ENCODE peak calls at places on chromosomes 12 and 14, in six cellular contexts. R, E, S, M, V and J are unnamed samples. For H3K4me1, the result is how much of the 10 kb centered on the place peaks cover.

GRCh38 chr14:59630281-59630963 is 53.8 kb upstream of the CCDC175 start:
- DNase-seq in V (no peak), R (no peak), E (no peak), M (no peak), S (no peak), J (no peak)

GRCh38 chr12:68871899-68872298 is 61.1 kb downstream of the CPM start:
- DNase-seq in V (no peak), S (no peak), E (no peak), M (peak), R (no peak), J (no peak)

GRCh38 chr14:36356862-36357261 is 36.4 kb upstream of the MBIP start:
- DNase-seq in M (no peak), E (no peak), S (no peak), V (no peak), R (no peak), J (no peak)

GRCh38 chr14:100103261-100104005 is 38.2 kb downstream of the EVL start:
- DNase-seq in E (no peak), S (no peak), V (no peak), R (no peak), M (peak), J (no peak)

GRCh38 chr12:52524241-52524897 is 4.2 kb upstream of the KRT5 start:
- DNase-seq in E (no peak), M (no peak), R (no peak), V (no peak), S (no peak), J (peak)

GRCh38 chr14:98731286-98731685 is 540.7 kb downstream of the BCL11B start:
- DNase-seq in V (no peak), M (no peak), S (no peak), R (no peak), E (no peak), J (no peak)

GRCh38 chr12:52066346-52067080 is 3.3 kb upstream of the ATG101 start:
- DNase-seq in E (no peak), R (no peak), V (no peak), M (peak), S (no peak), J (no peak)

GRCh38 chr14:74459289-74459946 is 33.4 kb upstream of the SYNDIG1L start:
- DNase-seq in R (no peak), M (peak), V (no peak), E (peak), S (no peak), J (peak)

GRCh38 chr12:50057000-50057841 is at the start of gene ASIC1:
- DNase-seq in M (peak), R (peak), S (no peak), V (peak), E (peak), J (peak)

GRCh38 chr12:69985656-69986055 is 160.6 kb downstream of the MYRFL start:
- DNase-seq in E (no peak), R (no peak), M (no peak), V (peak), S (no peak), J (no peak)

GRCh38 chr14:99038401-99038800 is 233.6 kb downstream of the BCL11B start:
- DNase-seq in R (peak), M (no peak), E (no peak), S (peak), V (no peak), J (no peak)

GRCh38 chr12:96861656-96862055 is 45.4 kb upstream of the NEDD1 start:
- DNase-seq in R (no peak), S (no peak), E (no peak), M (no peak), V (no peak), J (no peak)

GRCh38 chr12:124754949-124755800 is 108.5 kb downstream of the SCARB1 start:
- DNase-seq in S (peak), E (peak), R (peak), V (peak), M (peak), J (no peak)

GRCh38 chr14:100554082-100554677 is 33.0 kb downstream of the BEGAIN start:
- DNase-seq in M (no peak), E (peak), S (no peak), V (peak), R (peak), J (no peak)

GRCh38 chr12:6367065-6367968 is 8.0 kb downstream of the SCNN1A start:
- DNase-seq in R (no peak), E (no peak), M (peak), S (no peak), V (no peak), J (no peak)

GRCh38 chr12:120818416-120818815 is 85.7 kb downstream of the SPPL3 start:
- DNase-seq in M (no peak), S (no peak), V (no peak), E (no peak), R (no peak), J (no peak)

GRCh38 chr14:64704743-64705405 is 650 bp downstream of the PLEKHG3 start:
- DNase-seq in V (peak), S (no peak), R (peak), M (peak), E (peak), J (no peak)

GRCh38 chr12:65720136-65720535 is 104.1 kb upstream of the HMGA2 start:
- DNase-seq in M (peak), V (no peak), S (no peak), R (no peak), E (no peak), J (peak)

GRCh38 chr12:32535260-32535999 is 136.1 kb downstream of the FGD4 start:
- DNase-seq in S (peak), M (peak), R (peak), V (peak), E (peak), J (no peak)

GRCh38 chr12:90842477-90842876 is 112.5 kb downstream of the CCER1 start:
- DNase-seq in E (no peak), S (no peak), R (no peak), V (no peak), M (no peak), J (peak)

GRCh38 chr12:23055004-23055403 is 430.0 kb downstream of the ETNK1 start:
- DNase-seq in V (peak), M (peak), R (no peak), E (no peak), S (no peak), J (peak)

GRCh38 chr14:89360277-89360676 is 56.8 kb downstream of the FOXN3 start:
- DNase-seq in E (no peak), V (no peak), M (no peak), R (no peak), S (no peak), J (no peak)

GRCh38 chr12:5872745-5873144 is 72.3 kb downstream of the ANO2 start:
- DNase-seq in E (no peak), S (no peak), V (no peak), R (no peak), M (peak), J (no peak)

GRCh38 chr12:1777798-1778197 is 42.6 kb upstream of the LRTM2 start:
- DNase-seq in M (peak), V (no peak), S (no peak), R (no peak), E (no peak), J (peak)

GRCh38 chr12:120536064-120536791 is 2.1 kb downstream of the RNF10 start:
- DNase-seq in R (peak), V (peak), M (no peak), S (no peak), E (no peak), J (no peak)

GRCh38 chr14:87411370-87411769 is 581.6 kb downstream of the GALC start:
- DNase-seq in E (no peak), M (no peak), V (no peak), R (no peak), S (no peak), J (no peak)

DNA sequence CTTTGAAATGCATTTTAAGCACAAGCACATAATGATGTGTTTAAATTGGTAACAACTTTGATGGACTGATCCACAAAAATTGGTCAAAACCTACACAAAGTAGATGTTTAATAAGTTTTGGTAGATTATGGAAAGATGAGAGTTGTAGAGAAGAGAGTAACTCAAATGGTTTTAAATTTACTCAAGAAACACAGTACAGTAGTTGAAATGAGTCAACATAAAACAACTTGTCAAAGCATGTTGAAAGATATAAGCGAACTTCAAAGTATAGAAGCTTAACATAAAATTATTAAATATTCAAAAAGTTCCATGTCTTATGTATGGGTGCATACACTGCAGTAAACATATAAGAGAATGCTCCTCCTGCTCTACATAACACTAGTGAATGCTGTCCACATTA is 49.4 kb downstream of the KITLG start:
- DNase-seq in R (no peak), M (no peak), E (no peak), S (no peak), V (no peak), J (peak)
- H3K4me1 ChIP-seq in R (under half), M (under half), E (under half), S (under half), V (under half), J (under half)

GRCh38 chr12:12821975-12822374 is 8.8 kb downstream of the DDX47 start:
- DNase-seq in M (no peak), V (no peak), R (no peak), S (no peak), E (no peak), J (no peak)
- H3K4me1 ChIP-seq in M (under half), V (under half), R (under half), S (under half), E (under half), J (under half)

DNA sequence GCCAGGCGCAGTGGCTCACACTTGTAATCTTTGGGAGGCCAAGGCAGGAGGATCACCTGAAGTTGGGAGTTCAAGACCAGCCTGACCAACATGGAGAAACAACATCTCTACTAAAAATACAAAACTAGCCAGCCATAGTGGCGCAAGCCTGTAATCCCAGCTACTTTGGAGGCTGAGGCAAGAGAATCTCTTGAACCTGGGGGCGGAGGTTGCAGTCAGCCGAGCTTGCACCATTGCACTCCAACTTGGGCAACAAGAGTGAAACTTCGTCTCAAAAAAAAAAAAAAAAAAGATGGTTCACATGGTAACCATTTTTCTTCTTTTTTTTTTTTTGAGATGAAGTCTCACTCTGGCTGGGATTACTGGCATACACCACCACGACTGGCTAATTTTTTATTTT is 35.3 kb downstream of the SLC2A14 start:
- DNase-seq in S (no peak), R (no peak), E (no peak), V (no peak), M (no peak), J (no peak)
- H3K4me1 ChIP-seq in S (under half), R (under half), E (under half), V (under half), M (under half), J (under half)

GRCh38 chr14:92503756-92504491 is 9.7 kb upstream of the RIN3 start:
- DNase-seq in M (peak), V (no peak), R (no peak), E (no peak), S (no peak), J (peak)

GRCh38 chr14:92502541-92503286 is 10.9 kb upstream of the RIN3 start:
- DNase-seq in E (no peak), S (no peak), V (no peak), M (no peak), R (no peak), J (no peak)

GRCh38 chr14:92507174-92507768 is 6.3 kb upstream of the RIN3 start:
- DNase-seq in R (no peak), E (no peak), M (no peak), V (peak), S (no peak), J (no peak)

GRCh38 chr14:92506230-92506629 is 7.4 kb upstream of the RIN3 start:
- DNase-seq in M (no peak), S (no peak), R (no peak), E (no peak), V (no peak), J (no peak)

DNA sequence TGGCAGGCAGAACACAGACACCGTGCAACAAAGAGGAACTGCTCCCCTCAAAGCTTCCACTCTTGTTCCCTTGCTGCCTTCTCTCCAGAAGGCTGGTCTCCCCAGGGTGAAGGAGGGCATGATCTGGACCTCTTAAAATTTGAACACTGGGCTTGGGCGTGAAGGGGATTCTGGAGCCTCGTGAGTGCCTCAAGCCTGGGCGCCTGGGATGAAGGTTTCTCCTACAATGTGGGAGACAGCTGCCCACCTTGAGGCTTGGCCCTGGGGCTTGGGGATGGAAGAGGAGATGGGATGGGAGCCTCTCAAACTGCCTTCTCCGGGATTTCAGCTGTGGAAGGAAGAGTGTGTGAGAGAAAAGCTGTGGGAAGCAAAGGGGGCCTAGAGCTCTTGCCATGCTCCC is 7.8 kb upstream of the RIN3 start:
- DNase-seq in S (no peak), R (no peak), E (no peak), M (no peak), V (no peak), J (no peak)
- H3K4me1 ChIP-seq in S (under half), R (under half), E (under half), M (under half), V (under half), J (under half)

GRCh38 chr14:56147980-56148901 is 30.0 kb downstream of the PELI2 start:
- DNase-seq in M (no peak), V (no peak), S (no peak), R (no peak), E (no peak), J (no peak)

GRCh38 chr14:56145181-56145580 is 27.0 kb downstream of the PELI2 start:
- DNase-seq in E (no peak), R (no peak), M (no peak), S (no peak), V (no peak), J (no peak)

GRCh38 chr14:56145965-56146364 is 27.8 kb downstream of the PELI2 start:
- DNase-seq in M (peak), R (no peak), S (no peak), V (no peak), E (no peak), J (peak)

GRCh38 chr14:56143025-56143424 is 24.8 kb downstream of the PELI2 start:
- DNase-seq in R (no peak), E (no peak), V (no peak), M (no peak), S (no peak), J (no peak)

GRCh38 chr14:56144176-56144575 is 26.0 kb downstream of the PELI2 start:
- DNase-seq in E (no peak), S (no peak), V (no peak), R (no peak), M (no peak), J (no peak)
- H3K4me1 ChIP-seq in E (under half), S (under half), V (under half), R (under half), M (under half), J (under half)

GRCh38 chr14:68504861-68505260 is 288.0 kb downstream of the ZFP36L1 start:
- DNase-seq in E (no peak), M (no peak), S (no peak), V (no peak), R (no peak), J (no peak)

GRCh38 chr14:68508581-68508980 is 284.3 kb downstream of the ZFP36L1 start:
- DNase-seq in R (no peak), V (no peak), E (no peak), M (no peak), S (no peak), J (no peak)

GRCh38 chr14:68507544-68508081 is 285.3 kb downstream of the ZFP36L1 start:
- DNase-seq in R (no peak), M (no peak), E (no peak), S (no peak), V (no peak), J (no peak)

GRCh38 chr14:68506021-68506644 is 286.7 kb downstream of the ZFP36L1 start:
- DNase-seq in M (peak), V (no peak), E (peak), R (peak), S (no peak), J (peak)

DNA sequence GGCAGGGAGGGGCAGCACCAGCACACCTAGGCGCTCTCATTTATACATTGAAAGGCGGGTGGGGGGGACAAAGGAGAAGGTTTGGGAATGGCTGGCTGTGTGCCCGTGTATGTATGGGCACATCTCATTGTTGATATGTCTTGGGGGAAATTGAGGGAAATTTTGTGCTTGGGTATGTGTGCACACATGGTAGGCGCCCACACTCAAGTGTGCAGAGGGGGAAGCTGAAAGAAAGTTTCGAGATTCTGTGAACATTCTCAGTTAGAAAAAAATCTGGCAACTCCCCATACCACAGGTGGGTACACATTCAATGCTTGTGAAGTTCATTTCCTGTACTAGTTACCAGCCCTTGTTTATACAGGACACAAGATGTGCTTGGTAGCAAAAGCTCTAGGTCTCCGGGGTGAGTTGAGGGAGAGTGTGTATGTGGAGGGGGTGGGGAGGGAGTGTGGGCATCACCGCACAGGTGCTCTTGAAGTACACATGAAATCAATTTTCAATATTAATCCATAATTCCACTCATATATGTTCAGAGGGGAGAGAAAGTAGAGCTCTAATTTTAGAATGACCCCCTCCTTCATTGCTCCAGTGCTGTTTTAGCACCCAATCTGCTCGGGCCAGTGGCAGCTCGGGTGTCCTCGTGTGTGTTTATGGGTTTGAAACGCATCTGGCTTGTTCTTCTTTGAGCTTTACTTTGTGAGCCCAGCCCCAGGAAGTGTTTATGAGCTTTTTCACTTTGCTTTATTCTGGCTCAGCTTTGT is 286.0 kb downstream of the ZFP36L1 start:
- DNase-seq in V (no peak), M (no peak), E (no peak), S (no peak), R (peak), J (no peak)
- H3K4me1 ChIP-seq in V (under half), M (under half), E (under half), S (under half), R (under half), J (under half)

GRCh38 chr12:29734748-29735147 is 49.0 kb downstream of the TMTC1 start:
- DNase-seq in R (no peak), S (no peak), V (no peak), M (no peak), E (no peak), J (no peak)

GRCh38 chr12:29732211-29732992 is 51.3 kb downstream of the TMTC1 start:
- DNase-seq in M (no peak), R (no peak), V (no peak), S (no peak), E (no peak), J (no peak)

GRCh38 chr12:29735604-29736003 is 48.1 kb downstream of the TMTC1 start:
- DNase-seq in M (no peak), R (no peak), S (no peak), V (no peak), E (no peak), J (no peak)

GRCh38 chr12:29733060-29733459 is 50.7 kb downstream of the TMTC1 start:
- DNase-seq in V (no peak), M (peak), R (no peak), S (no peak), E (no peak), J (no peak)

DNA sequence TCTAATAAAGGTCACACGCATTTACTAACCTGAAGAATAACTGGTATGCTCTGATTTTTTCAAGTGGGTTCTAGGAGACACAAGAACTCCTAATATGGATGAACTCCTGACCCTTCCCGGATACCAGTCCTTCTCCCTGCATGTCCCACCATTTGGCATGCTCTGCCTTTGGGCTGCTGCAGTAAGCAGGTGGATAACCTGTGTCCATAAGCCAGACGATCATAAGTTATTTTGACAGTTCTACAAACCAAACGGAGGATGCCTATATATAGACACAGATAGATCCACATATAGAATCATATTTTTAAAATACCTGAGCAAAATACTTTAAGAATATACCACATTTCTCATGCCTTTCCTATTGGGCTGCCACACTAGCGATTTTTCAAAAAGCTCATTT is 49.4 kb downstream of the TMTC1 start:
- DNase-seq in V (no peak), R (no peak), S (no peak), E (no peak), M (no peak), J (no peak)
- H3K4me1 ChIP-seq in V (under half), R (under half), S (under half), E (half or more), M (under half), J (under half)